ENCODE peak calls at places on chromosomes 4 and X, in seven cellular contexts. F is stomach, B is NCI-H748 treated with DMSO at 0.1 percent for 48 hours, V is fibroblast of pulmonary artery, I is fibroblast of lung, Y is GM23248, Q is NT2/D1. U is an unnamed sample.

GRCh38 chrX:94695910-94696309 is 1021.9 kb downstream of the FAM133A start:
- DNase-seq in B (no peak), I (no peak), F (no peak), V (no peak), Q (no peak), Y (no peak), U (no peak)

GRCh38 chr4:94766856-94767255 is 9.1 kb downstream of the BMPR1B start:
- DNase-seq in Q (no peak), V (no peak), Y (peak), F (no peak), I (peak), B (no peak), U (peak)

GRCh38 chr4:173499568-173500535 is 30.2 kb downstream of the HAND2 start:
- DNase-seq in F (no peak), I (no peak), Q (no peak), V (no peak), Y (no peak), B (no peak), U (no peak)

GRCh38 chr4:79865253-79865652 is 207.8 kb downstream of the ANTXR2 start:
- DNase-seq in I (peak), Y (peak), V (peak), B (no peak), Q (no peak), F (no peak), U (peak)

GRCh38 chr4:8594097-8595038 is 1.8 kb downstream of the CPZ start:
- DNase-seq in Y (peak), I (peak), V (peak), B (no peak), Q (peak), F (peak), U (peak)

GRCh38 chr4:44194365-44194764 is 254.2 kb downstream of the KCTD8 start:
- DNase-seq in I (peak), Y (no peak), B (no peak), F (no peak), Q (no peak), V (peak), U (peak)

GRCh38 chr4:145956288-145956890 is 17.8 kb upstream of the ZNF827 start:
- DNase-seq in V (peak), F (no peak), B (peak), I (peak), Q (peak), Y (peak), U (peak)

GRCh38 chrX:10579753-10580060 is 40.7 kb downstream of the MID1 start:
- DNase-seq in Q (no peak), B (peak), Y (peak), V (peak), I (peak), F (no peak), U (peak)

GRCh38 chrX:57445046-57445445 is 146.8 kb upstream of the ZXDB start:
- DNase-seq in I (no peak), F (no peak), V (peak), B (no peak), Q (no peak), Y (no peak), U (no peak)

GRCh38 chr4:41839945-41840854 is 91.7 kb upstream of the PHOX2B start:
- DNase-seq in F (no peak), B (no peak), Q (no peak), V (no peak), Y (no peak), I (no peak), U (no peak)

GRCh38 chrX:68839771-68840170 is 10.9 kb downstream of the EFNB1 start:
- DNase-seq in B (no peak), Q (no peak), V (no peak), I (no peak), F (no peak), Y (no peak), U (no peak)

GRCh38 chr4:4502694-4503311 is 39.0 kb downstream of the STX18 start:
- DNase-seq in F (no peak), V (peak), B (no peak), Y (peak), I (peak), Q (no peak), U (peak)

GRCh38 chr4:140944539-140944938 is 188.4 kb upstream of the TBC1D9 start:
- DNase-seq in B (no peak), V (peak), I (peak), Y (peak), F (no peak), Q (no peak), U (peak)

GRCh38 chr4:87865960-87866598 is 33.3 kb downstream of the MEPE start:
- DNase-seq in F (no peak), B (no peak), V (peak), I (peak), Q (peak), Y (peak), U (peak)

GRCh38 chrX:2690856-2691542 is at the start of gene CD99:
- DNase-seq in Y (peak), Q (no peak), V (peak), B (no peak), I (peak), F (peak), U (peak)

GRCh38 chr4:17494258-17494657 is 17.6 kb downstream of the QDPR start:
- DNase-seq in I (peak), V (peak), Y (peak), B (no peak), F (no peak), Q (peak), U (peak)

GRCh38 chr4:111639120-111639519 is 506.1 kb upstream of the FAM241A start:
- DNase-seq in I (peak), B (no peak), Q (no peak), Y (peak), V (peak), F (no peak), U (peak)

GRCh38 chr4:120555058-120555457 is 367.5 kb downstream of the PRDM5 start:
- DNase-seq in Y (no peak), V (no peak), I (no peak), Q (no peak), B (no peak), F (no peak), U (no peak)

GRCh38 chr4:153318696-153319320 is 25.7 kb upstream of the MND1 start:
- DNase-seq in I (peak), Q (no peak), F (peak), V (peak), B (peak), Y (peak), U (peak)

GRCh38 chr4:64360664-64361398 is 48.4 kb downstream of the TECRL start:
- DNase-seq in Q (no peak), B (no peak), I (no peak), F (no peak), Y (no peak), V (no peak), U (no peak)

GRCh38 chrX:2500681-2501151 is at the start of the genes DHRSX and ZBED1:
- DNase-seq in V (peak), Y (peak), I (peak), F (peak), B (no peak), Q (no peak), U (peak)

GRCh38 chrX:15376956-15377355 is 7.3 kb downstream of the VEGFD start:
- DNase-seq in Q (no peak), F (no peak), Y (peak), B (no peak), V (no peak), I (no peak), U (no peak)

U was measured in iris pigment epithelial cell.